ENCODE peak calls at places on chromosomes 3 and 15, in four cellular contexts. P is left cardiac atrium, B is testis, K is aorta. G is an unnamed sample.

GRCh38 chr3:16249336-16249735 is 15.4 kb downstream of the DPH3 start:
- DNase-seq in P (no peak), B (peak; percentile 50), K (no peak), G (no peak)

GRCh38 chr15:59335197-59335786 is 37.4 kb downstream of the MYO1E start:
- DNase-seq in B (no peak), P (no peak), K (no peak), G (no peak)

GRCh38 chr3:184952671-184953070 is 140.7 kb downstream of the VPS8 start:
- DNase-seq in B (no peak), P (no peak), K (no peak), G (no peak)

GRCh38 chr3:108114423-108115065 is 23.7 kb upstream of the CD47 start:
- DNase-seq in P (no peak), K (no peak), B (no peak), G (no peak)

GRCh38 chr15:76168237-76168984 is 108.6 kb downstream of the TMEM266 start:
- DNase-seq in P (no peak), K (no peak), B (no peak), G (no peak)

GRCh38 chr3:130892759-130893239 is 1.1 kb upstream of the ATP2C1 start:
- DNase-seq in P (peak; percentile 52), B (peak; percentile 90), K (peak; percentile 68), G (peak; percentile 70)

GRCh38 chr3:172530101-172530561 is 6.9 kb upstream of the TNFSF10 start:
- DNase-seq in K (no peak), P (no peak), B (no peak), G (no peak)

GRCh38 chr3:32109256-32109655 is 2.8 kb downstream of the GPD1L start:
- DNase-seq in B (peak; percentile 77), P (peak; percentile 90), K (peak; percentile 92), G (peak; percentile 94)

GRCh38 chr3:16484216-16484615 is 29.3 kb downstream of the RFTN1 start:
- DNase-seq in B (peak; percentile 48), K (no peak), P (no peak), G (no peak)

GRCh38 chr3:50317303-50317702 is 5.2 kb downstream of the HYAL2 start:
- DNase-seq in P (no peak), K (peak; percentile 54), B (no peak), G (no peak)

GRCh38 chr3:46656778-46657556 is 36.5 kb downstream of the ALS2CL start:
- DNase-seq in B (no peak), K (no peak), P (no peak), G (no peak)

GRCh38 chr3:188979236-188979635 is 192.5 kb upstream of the TPRG1 start:
- DNase-seq in P (no peak), B (no peak), K (no peak), G (no peak)

GRCh38 chr3:78912687-78913086 is 855.1 kb downstream of the ROBO1 start:
- DNase-seq in P (no peak), K (no peak), B (no peak), G (no peak)

GRCh38 chr15:92196342-92196741 is 197.3 kb upstream of the ST8SIA2 start:
- DNase-seq in P (no peak), B (no peak), K (no peak), G (no peak)

GRCh38 chr3:32818431-32819085 is 761 bp downstream of the TRIM71 start:
- DNase-seq in P (no peak), B (peak; percentile 18), K (no peak), G (no peak)

GRCh38 chr3:184592411-184593200 is 31.0 kb downstream of the EPHB3 start:
- DNase-seq in B (peak; percentile 60), K (peak; percentile 51), P (peak; percentile 23), G (no peak)

GRCh38 chr3:42852443-42852842 is 23.2 kb downstream of the CYP8B1 start:
- DNase-seq in B (no peak), K (no peak), P (no peak), G (no peak)

GRCh38 chr3:186772281-186772885 is 11.0 kb upstream of the EIF4A2 start:
- DNase-seq in B (no peak), P (no peak), K (no peak), G (no peak)

GRCh38 chr3:168053115-168053514 is 42.6 kb downstream of the GOLIM4 start:
- DNase-seq in P (no peak), K (no peak), B (no peak), G (no peak)

GRCh38 chr15:49415638-49416037 is 7.4 kb upstream of the FGF7 start:
- DNase-seq in K (no peak), P (no peak), B (no peak), G (no peak)

GRCh38 chr15:45759910-45760309 is 125.1 kb downstream of the SQOR start:
- DNase-seq in B (no peak), K (no peak), P (no peak), G (no peak)

GRCh38 chr15:80404719-80405553 is 754 bp downstream of the ARNT2 start:
- DNase-seq in P (peak; percentile 33), B (peak; percentile 86), K (no peak), G (peak; percentile 85)

GRCh38 chr3:40292637-40293036 is 16.9 kb upstream of the EIF1B start:
- DNase-seq in K (no peak), B (no peak), P (no peak), G (no peak)

GRCh38 chr3:52001443-52001974 is 5.8 kb upstream of the RPL29 start:
- DNase-seq in K (peak; percentile 78), B (peak; percentile 81), P (peak; percentile 78), G (peak; percentile 60)

GRCh38 chr3:119279101-119279554 is 15.1 kb upstream of the ARHGAP31 start:
- DNase-seq in K (peak; percentile 62), P (peak; percentile 71), B (no peak), G (peak; percentile 83)

G was measured in tibial artery.